ENCODE peak calls at places on chromosomes 5 and 9, in five cellular contexts. One of them, this sample, is unnamed.
A peak's percentile ranks its signal among the peaks of the same experiment; 100 is the strongest.

GRCh38 chr5:5979362-5979760 is 399.0 kb downstream of the MED10 start:
- DNase-seq in AG10803: peak; percentile 22
- DNase-seq in A549: peak; percentile 32
- DNase-seq in mesothelial cell of epicardium: no peak
- DNase-seq in CD4-positive, CD25-positive, alpha-beta regulatory T cell: no peak
- DNase-seq in this sample: no peak

GRCh38 chr9:131397100-131397790 is 3.4 kb downstream of the PRRC2B start:
- DNase-seq in A549: no peak
- DNase-seq in CD4-positive, CD25-positive, alpha-beta regulatory T cell: no peak
- DNase-seq in AG10803: no peak
- DNase-seq in mesothelial cell of epicardium: no peak
- DNase-seq in this sample: no peak

GRCh38 chr9:4280605-4281004 is 19.3 kb downstream of the GLIS3 start:
- DNase-seq in mesothelial cell of epicardium: no peak
- DNase-seq in A549: no peak
- DNase-seq in CD4-positive, CD25-positive, alpha-beta regulatory T cell: no peak
- DNase-seq in AG10803: no peak
- DNase-seq in this sample: no peak

GRCh38 chr9:95230046-95230445 is 87.5 kb downstream of the FANCC start:
- DNase-seq in mesothelial cell of epicardium: no peak
- DNase-seq in CD4-positive, CD25-positive, alpha-beta regulatory T cell: no peak
- DNase-seq in A549: peak; percentile 26
- DNase-seq in AG10803: no peak
- DNase-seq in this sample: no peak

GRCh38 chr5:133602829-133603380 is 9.4 kb downstream of the FSTL4 start:
- DNase-seq in A549: no peak
- DNase-seq in CD4-positive, CD25-positive, alpha-beta regulatory T cell: no peak
- DNase-seq in mesothelial cell of epicardium: no peak
- DNase-seq in AG10803: no peak
- DNase-seq in this sample: no peak

GRCh38 chr5:116231288-116231687 is 146.5 kb downstream of the COMMD10 start:
- DNase-seq in CD4-positive, CD25-positive, alpha-beta regulatory T cell: no peak
- DNase-seq in A549: no peak
- DNase-seq in AG10803: no peak
- DNase-seq in mesothelial cell of epicardium: no peak
- DNase-seq in this sample: no peak

GRCh38 chr5:150993422-150993821 is 27.0 kb upstream of the GPX3 start:
- DNase-seq in mesothelial cell of epicardium: no peak
- DNase-seq in CD4-positive, CD25-positive, alpha-beta regulatory T cell: no peak
- DNase-seq in A549: no peak
- DNase-seq in AG10803: no peak
- DNase-seq in this sample: no peak

GRCh38 chr9:19154135-19154612 is 26.9 kb upstream of the PLIN2 start:
- DNase-seq in AG10803: peak; percentile 68
- DNase-seq in mesothelial cell of epicardium: no peak
- DNase-seq in A549: peak; percentile 29
- DNase-seq in CD4-positive, CD25-positive, alpha-beta regulatory T cell: no peak
- DNase-seq in this sample: no peak

GRCh38 chr9:128470560-128470959 is 14.8 kb downstream of the ODF2 start:
- DNase-seq in A549: no peak
- DNase-seq in mesothelial cell of epicardium: no peak
- DNase-seq in CD4-positive, CD25-positive, alpha-beta regulatory T cell: no peak
- DNase-seq in AG10803: peak; percentile 87
- DNase-seq in this sample: no peak

GRCh38 chr9:133763272-133764183 is 25.4 kb upstream of the SARDH start:
- DNase-seq in AG10803: peak; percentile 6
- DNase-seq in A549: no peak
- DNase-seq in mesothelial cell of epicardium: no peak
- DNase-seq in CD4-positive, CD25-positive, alpha-beta regulatory T cell: no peak
- DNase-seq in this sample: no peak

GRCh38 chr9:110099236-110099741 is 108.7 kb downstream of the C9orf152 start:
- DNase-seq in A549: no peak
- DNase-seq in CD4-positive, CD25-positive, alpha-beta regulatory T cell: no peak
- DNase-seq in AG10803: peak; percentile 89
- DNase-seq in mesothelial cell of epicardium: no peak
- DNase-seq in this sample: no peak

GRCh38 chr5:141558150-141558549 is 60.6 kb downstream of the DIAPH1 start:
- DNase-seq in A549: no peak
- DNase-seq in AG10803: no peak
- DNase-seq in mesothelial cell of epicardium: no peak
- DNase-seq in CD4-positive, CD25-positive, alpha-beta regulatory T cell: no peak
- DNase-seq in this sample: no peak

GRCh38 chr9:68416891-68417570 is 60.6 kb downstream of the PGM5 start:
- DNase-seq in AG10803: peak; percentile 3
- DNase-seq in CD4-positive, CD25-positive, alpha-beta regulatory T cell: peak; percentile 27
- DNase-seq in A549: peak; percentile 14
- DNase-seq in mesothelial cell of epicardium: no peak
- DNase-seq in this sample: no peak

GRCh38 chr9:11107196-11107595 is 494.4 kb upstream of the PTPRD start:
- DNase-seq in mesothelial cell of epicardium: no peak
- DNase-seq in A549: no peak
- DNase-seq in CD4-positive, CD25-positive, alpha-beta regulatory T cell: no peak
- DNase-seq in AG10803: no peak
- DNase-seq in this sample: no peak

GRCh38 chr5:98308960-98309359 is 464.5 kb upstream of the RGMB start:
- DNase-seq in AG10803: no peak
- DNase-seq in CD4-positive, CD25-positive, alpha-beta regulatory T cell: no peak
- DNase-seq in A549: no peak
- DNase-seq in mesothelial cell of epicardium: no peak
- DNase-seq in this sample: no peak

This sample was measured in effector CD8-positive, alpha-beta T cell.